ENCODE peak calls at places on chromosomes 12 and 14, in four cellular contexts. A is breast epithelium, C is transverse colon, G is tibial nerve. W is an unnamed sample.

GRCh38 chr12:128267246-128267622 is 264 bp downstream of the TMEM132C start:
- DNase-seq in A (no peak), C (no peak), G (no peak), W (no peak)

GRCh38 chr12:68890701-68891113 is 42.3 kb downstream of the CPM start:
- DNase-seq in A (no peak), C (no peak), G (no peak), W (no peak)

GRCh38 chr12:94312388-94312787 is 147.3 kb downstream of the CEP83 start:
- DNase-seq in A (no peak), C (no peak), G (no peak), W (no peak)

GRCh38 chr14:58746701-58747100 is 108.9 kb downstream of the DACT1 start:
- DNase-seq in A (no peak), C (no peak), G (no peak), W (no peak)

GRCh38 chr12:65335021-65335714 is 56.7 kb downstream of the MSRB3 start:
- DNase-seq in A (no peak), C (no peak), G (no peak), W (peak; percentile 43)

GRCh38 chr14:104090071-104090748 is 4.7 kb downstream of the ASPG start:
- DNase-seq in A (no peak), C (peak; percentile 7), G (no peak), W (no peak)

GRCh38 chr12:102811125-102811737 is 105.8 kb downstream of the PAH start:
- DNase-seq in A (no peak), C (no peak), G (no peak), W (peak; percentile 48)

GRCh38 chr14:102922490-102923200 is at the start of gene AMN:
- DNase-seq in A (no peak), C (peak; percentile 82), G (no peak), W (peak; percentile 41)

GRCh38 chr12:49623142-49623899 is at the start of gene PRPF40B:
- DNase-seq in A (peak; percentile 85), C (peak; percentile 91), G (peak; percentile 83), W (peak; percentile 91)
- TF ChIP-seq CTCF in A (no peak), C (peak; percentile 56), G (peak; percentile 50), W (peak; percentile 55)

GRCh38 chr12:51295651-51296050 is 25.4 kb upstream of the SMAGP start:
- DNase-seq in A (peak; percentile 23), C (no peak), G (no peak), W (no peak)
- TF ChIP-seq POLR2A in A (no peak), C (no peak), G (no peak), W (no peak)

GRCh38 chr12:9729082-9729481 is 3.8 kb downstream of the CLECL1 start:
- DNase-seq in A (no peak), C (no peak), G (no peak), W (no peak)
- H3K4me3 ChIP-seq in A (no peak overlapping the region), C (no peak overlapping the region), G (no peak overlapping the region), W (no peak overlapping the region)

DNA sequence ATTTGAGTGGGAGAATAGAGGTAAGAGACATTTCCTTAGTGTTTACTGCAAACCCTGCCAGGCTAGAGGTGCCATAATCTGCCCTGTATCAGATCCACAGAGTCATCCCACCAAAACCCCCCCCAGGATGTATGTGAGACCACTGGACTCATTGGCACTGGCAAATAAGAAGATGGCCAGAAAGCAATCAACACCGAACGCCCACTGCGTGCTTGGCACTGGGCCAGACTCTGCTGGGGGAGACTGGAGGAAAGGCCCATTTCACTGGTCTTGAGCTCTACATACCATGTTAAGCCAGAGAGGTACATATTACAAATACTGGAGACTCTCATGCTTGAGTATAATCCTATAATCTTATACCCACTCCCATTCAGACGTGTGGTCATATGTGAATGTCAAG is 44.0 kb downstream of the SMUG1 start:
- DNase-seq in A (no peak), C (no peak), G (no peak), W (no peak)
- TF ChIP-seq CTCF in A (no peak), C (no peak), G (no peak), W (no peak)

GRCh38 chr12:111773801-111774551 is 7.2 kb downstream of the ALDH2 start:
- DNase-seq in A (peak; percentile 69), C (peak; percentile 85), G (peak; percentile 55), W (peak; percentile 42)
- TF ChIP-seq POLR2A in A (no peak), C (peak; percentile 44), G (no peak), W (no peak)

W was measured in NB4.